ENCODE peak calls at places on chromosomes 12 and 14, in six cellular contexts. G is heart left ventricle, U is astrocyte, B is A549, V is neuronal stem cell, K is stomach. Q is an unnamed sample.

GRCh38 chr12:49863946-49864816 is 21.3 kb upstream of the BCDIN3D start:
- DNase-seq in K (no peak), V (no peak), B (no peak), G (no peak), U (no peak), Q (no peak)

GRCh38 chr12:50882563-50882962 is 39.8 kb downstream of the TMPRSS12 start:
- DNase-seq in U (no peak), V (no peak), G (no peak), B (no peak), K (no peak), Q (no peak)

GRCh38 chr14:99234982-99235491 is 37.0 kb downstream of the BCL11B start:
- DNase-seq in V (peak; percentile 57), K (no peak), B (no peak), G (no peak), U (peak; percentile 28), Q (no peak)

GRCh38 chr12:58731096-58731495 is 189.2 kb downstream of the LRIG3 start:
- DNase-seq in U (no peak), V (no peak), G (no peak), B (no peak), K (no peak), Q (no peak)

GRCh38 chr14:58722433-58722832 is 84.7 kb downstream of the DACT1 start:
- DNase-seq in V (no peak), K (no peak), U (no peak), B (no peak), G (no peak), Q (peak; percentile 54)

GRCh38 chr12:111276189-111276588 is 92.7 kb downstream of the PHETA1 start:
- DNase-seq in U (no peak), B (peak; percentile 37), K (no peak), G (no peak), V (no peak), Q (peak; percentile 3)

GRCh38 chr12:75954749-75955148 is 76.8 kb downstream of the PHLDA1 start:
- DNase-seq in B (no peak), G (no peak), U (no peak), K (no peak), V (no peak), Q (no peak)

GRCh38 chr14:93036652-93037341 is 78.9 kb downstream of the ITPK1 start:
- DNase-seq in K (no peak), B (peak; percentile 21), U (no peak), G (no peak), V (peak; percentile 66), Q (peak; percentile 32)

GRCh38 chr14:91158091-91158790 is 44.4 kb downstream of the DGLUCY start:
- DNase-seq in K (peak; percentile 81), V (no peak), U (no peak), G (peak; percentile 68), B (no peak), Q (no peak)

GRCh38 chr14:29608861-29609260 is 318.8 kb downstream of the PRKD1 start:
- DNase-seq in G (no peak), K (no peak), B (no peak), V (no peak), U (no peak), Q (no peak)

GRCh38 chr12:94545937-94546771 is 86.5 kb upstream of the CEP83 start:
- DNase-seq in V (peak; percentile 43), U (peak; percentile 52), K (peak; percentile 60), B (peak; percentile 75), G (peak; percentile 32), Q (peak; percentile 80)

GRCh38 chr14:80390911-80391310 is 179.6 kb upstream of the DIO2 start:
- DNase-seq in V (peak; percentile 11), B (peak; percentile 79), K (no peak), U (peak; percentile 85), G (no peak), Q (peak; percentile 3)

GRCh38 chr14:101363880-101364391 is 197.4 kb upstream of the DIO3 start:
- DNase-seq in V (no peak), U (no peak), B (no peak), G (no peak), K (no peak), Q (no peak)

GRCh38 chr12:74339211-74339610 is 198.4 kb upstream of the ATXN7L3B start:
- DNase-seq in V (no peak), B (no peak), G (no peak), K (no peak), U (peak; percentile 48), Q (no peak)

GRCh38 chr14:39094515-39094914 is 8.5 kb downstream of the SEC23A start:
- DNase-seq in U (no peak), V (no peak), B (no peak), K (no peak), G (no peak), Q (no peak)

GRCh38 chr12:95548539-95549391 is 2.5 kb downstream of the USP44 start:
- DNase-seq in V (peak; percentile 76), B (peak; percentile 55), K (peak; percentile 48), G (peak; percentile 46), U (no peak), Q (no peak)

GRCh38 chr14:93047661-93048060 is 68.1 kb downstream of the ITPK1 start:
- DNase-seq in G (peak; percentile 9), U (no peak), K (no peak), B (no peak), V (no peak), Q (peak; percentile 34)

GRCh38 chr14:75431827-75432226 is 4.0 kb downstream of the JDP2 start:
- DNase-seq in U (no peak), V (no peak), G (no peak), K (no peak), B (no peak), Q (no peak)

GRCh38 chr14:67199016-67199415 is 9.8 kb downstream of the GARIN2 start:
- DNase-seq in G (no peak), U (no peak), V (no peak), K (no peak), B (no peak), Q (no peak)

GRCh38 chr14:94225460-94225989 is 51.4 kb downstream of the PPP4R4 start:
- DNase-seq in G (no peak), K (no peak), U (no peak), B (no peak), V (no peak), Q (no peak)

GRCh38 chr12:532908-533565 is 73.3 kb downstream of the B4GALNT3 start:
- DNase-seq in U (peak; percentile 58), B (no peak), G (no peak), K (no peak), V (no peak), Q (peak; percentile 47)

GRCh38 chr12:98745578-98746391 is 100.7 kb downstream of the APAF1 start:
- DNase-seq in B (no peak), U (no peak), K (no peak), V (no peak), G (peak; percentile 35), Q (no peak)

GRCh38 chr12:45244561-45245348 is 28.9 kb downstream of the ANO6 start:
- DNase-seq in G (no peak), U (no peak), V (no peak), K (no peak), B (no peak), Q (peak; percentile 91)

GRCh38 chr12:50828121-50828520 is 14.6 kb upstream of the TMPRSS12 start:
- DNase-seq in B (no peak), K (no peak), U (no peak), V (no peak), G (no peak), Q (no peak)

GRCh38 chr12:104285740-104286537 is 17.6 kb upstream of the EID3 start:
- DNase-seq in V (no peak), K (peak; percentile 60), U (peak; percentile 50), B (no peak), G (no peak), Q (no peak)

GRCh38 chr14:91681893-91682563 is 49.9 kb downstream of the CATSPERB start:
- DNase-seq in V (no peak), U (no peak), G (no peak), K (no peak), B (no peak), Q (no peak)

DNA sequence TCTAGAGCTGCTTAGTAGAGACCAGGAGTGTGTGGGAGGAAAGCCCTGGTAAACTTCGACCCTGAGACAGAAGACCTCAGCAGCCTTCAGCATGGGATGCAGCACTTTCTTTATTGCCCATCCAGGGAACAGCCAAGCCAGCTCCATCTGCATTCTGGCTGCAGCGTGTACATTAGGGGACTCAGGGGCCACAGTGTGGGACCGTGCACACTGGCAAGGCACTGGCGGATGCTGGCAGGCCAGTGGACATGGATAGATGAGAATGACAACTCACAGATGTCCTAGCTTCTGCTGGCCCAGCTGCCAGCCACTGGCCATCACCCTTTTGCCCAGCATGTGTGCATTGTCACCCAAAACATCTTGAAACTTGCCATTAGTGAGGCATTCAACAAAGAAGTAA is 12.5 kb downstream of the PLD4 start:
- DNase-seq in V (no peak), U (no peak), G (no peak), K (no peak), B (no peak), Q (no peak)
- H3K4me3 ChIP-seq in V (no peak overlapping the region), U (no peak overlapping the region), G (no peak overlapping the region), K (no peak overlapping the region), B (no peak overlapping the region), Q (no peak overlapping the region)

GRCh38 chr14:86936556-86936955 is 1056.4 kb downstream of the GALC start:
- DNase-seq in V (no peak), K (no peak), B (no peak), U (no peak), G (no peak), Q (no peak)
- H3K4me3 ChIP-seq in V (no peak overlapping the region), K (no peak overlapping the region), B (no peak overlapping the region), U (no peak overlapping the region), G (no peak overlapping the region), Q (no peak overlapping the region)

DNA sequence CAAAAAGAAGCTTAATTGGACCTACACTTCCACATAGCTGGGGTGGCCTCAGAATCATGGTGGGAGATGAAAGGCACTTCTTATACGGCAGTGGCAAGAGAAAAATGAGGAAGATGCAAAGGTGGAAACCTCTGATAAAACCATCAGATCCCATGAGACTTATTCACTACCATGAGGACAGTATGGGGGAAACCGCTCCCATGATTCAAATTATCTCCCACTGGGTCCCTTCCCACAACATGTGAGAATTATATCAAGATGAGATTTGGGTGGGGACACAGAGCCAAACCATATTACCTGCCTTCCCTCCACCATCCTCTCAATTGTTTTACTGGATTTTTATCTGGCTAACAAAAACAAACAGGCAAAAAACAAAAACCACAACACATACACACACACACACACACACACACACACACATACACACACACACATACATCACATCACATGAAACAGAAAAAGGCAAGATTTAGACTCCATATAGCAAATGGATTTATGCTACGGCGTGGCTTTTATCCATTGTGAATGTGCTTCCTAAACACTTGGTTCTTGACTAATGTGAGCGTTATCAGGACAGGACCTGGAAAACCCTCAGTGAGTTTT is 66.7 kb downstream of the ZFP36L1 start:
- DNase-seq in U (no peak), V (no peak), G (no peak), K (no peak), B (no peak), Q (no peak)
- H3K4me3 ChIP-seq in U (no peak overlapping the region), V (no peak overlapping the region), G (no peak overlapping the region), K (no peak overlapping the region), B (no peak overlapping the region), Q (no peak overlapping the region)

DNA sequence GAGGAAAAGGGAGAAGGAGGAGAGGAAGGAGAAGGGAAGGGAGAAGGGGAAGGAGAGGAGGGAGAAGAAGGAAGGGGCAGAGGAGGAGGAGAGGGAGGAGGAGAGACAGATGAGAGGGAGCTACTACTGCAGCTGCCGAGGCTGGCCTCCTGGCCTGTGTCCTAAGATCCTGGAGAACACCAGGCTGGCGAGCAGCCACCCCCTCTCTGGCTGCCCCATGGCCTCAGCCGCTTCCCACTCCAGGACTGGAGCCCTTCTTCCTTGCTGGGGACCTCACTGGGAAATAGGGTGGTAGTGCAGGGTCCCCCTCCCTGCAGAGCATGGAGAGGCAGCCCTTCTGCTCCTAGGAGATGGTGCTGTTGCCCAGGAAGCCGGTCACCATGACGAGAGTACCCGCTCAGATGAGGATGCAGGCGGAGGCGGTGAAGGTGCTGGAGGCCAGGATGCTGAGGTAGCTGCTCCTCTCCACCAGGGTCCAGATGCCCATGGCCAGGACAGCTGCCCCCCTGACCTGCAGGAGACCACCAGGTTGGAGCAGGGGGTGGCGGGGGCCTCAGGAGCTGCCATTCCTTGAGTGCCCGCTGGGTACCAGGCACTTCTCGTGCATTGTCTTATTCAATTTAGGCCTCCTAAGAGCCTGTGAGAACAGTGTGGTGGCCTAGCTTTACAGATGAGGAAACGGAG is 167.9 kb upstream of the PRMT8 start:
- DNase-seq in V (no peak), G (no peak), K (no peak), B (no peak), U (no peak), Q (no peak)
- H3K4me3 ChIP-seq in V (no peak overlapping the region), G (no peak overlapping the region), K (no peak overlapping the region), B (no peak overlapping the region), U (no peak overlapping the region), Q (no peak overlapping the region)

Q was measured in fibroblast of villous mesenchyme.